ENCODE peak calls at places on chromosome 5, in seven cellular contexts. One of them, this sample, is unnamed. For H3K27me3, the result is how much of the 10 kb centered on the place peaks cover.

GRCh38 chr5:9617739-9618504 is 12.2 kb downstream of the TAS2R1 start:
- DNase-seq in GM23338: no peak
- DNase-seq in left lung: no peak
- DNase-seq in H7: no peak
- DNase-seq in AG04450: no peak
- DNase-seq in endodermal cell: no peak
- DNase-seq in stomach: no peak
- DNase-seq in this sample: no peak

GRCh38 chr5:94181940-94182339 is 436.5 kb downstream of the KIAA0825 start:
- DNase-seq in AG04450: no peak
- DNase-seq in left lung: no peak
- DNase-seq in stomach: no peak
- DNase-seq in GM23338: peak
- DNase-seq in H7: no peak
- DNase-seq in endodermal cell: peak
- DNase-seq in this sample: peak

GRCh38 chr5:138389332-138389731 is 36.8 kb downstream of the KDM3B start:
- DNase-seq in H7: no peak
- DNase-seq in AG04450: no peak
- DNase-seq in left lung: no peak
- DNase-seq in stomach: no peak
- DNase-seq in GM23338: no peak
- DNase-seq in endodermal cell: no peak
- DNase-seq in this sample: no peak

GRCh38 chr5:132420706-132421272 is 51.3 kb downstream of the SLC22A5 start:
- DNase-seq in endodermal cell: no peak
- DNase-seq in H7: no peak
- DNase-seq in stomach: no peak
- DNase-seq in AG04450: no peak
- DNase-seq in left lung: no peak
- DNase-seq in GM23338: no peak
- DNase-seq in this sample: no peak

GRCh38 chr5:97167435-97167834 is 15.6 kb downstream of the RIOK2 start:
- DNase-seq in H7: no peak
- DNase-seq in left lung: no peak
- DNase-seq in stomach: no peak
- DNase-seq in AG04450: no peak
- DNase-seq in GM23338: no peak
- DNase-seq in endodermal cell: no peak
- DNase-seq in this sample: no peak

GRCh38 chr5:14009575-14009974 is 65.1 kb upstream of the DNAH5 start:
- DNase-seq in stomach: no peak
- DNase-seq in endodermal cell: no peak
- DNase-seq in H7: no peak
- DNase-seq in left lung: no peak
- DNase-seq in AG04450: no peak
- DNase-seq in GM23338: no peak
- DNase-seq in this sample: no peak

GRCh38 chr5:135448796-135449507 is 1.8 kb upstream of the DCANP1 start:
- DNase-seq in GM23338: no peak
- DNase-seq in stomach: no peak
- DNase-seq in AG04450: no peak
- DNase-seq in H7: no peak
- DNase-seq in left lung: no peak
- DNase-seq in endodermal cell: peak
- DNase-seq in this sample: no peak

GRCh38 chr5:173159256-173159655 is 14.9 kb downstream of the BNIP1 start:
- DNase-seq in AG04450: no peak
- DNase-seq in endodermal cell: no peak
- DNase-seq in stomach: no peak
- DNase-seq in left lung: no peak
- DNase-seq in GM23338: no peak
- DNase-seq in H7: no peak
- DNase-seq in this sample: no peak

GRCh38 chr5:154878642-154879335 is 20.4 kb downstream of the CNOT8 start:
- DNase-seq in stomach: no peak
- DNase-seq in H7: no peak
- DNase-seq in GM23338: peak
- DNase-seq in left lung: no peak
- DNase-seq in AG04450: no peak
- DNase-seq in endodermal cell: peak
- DNase-seq in this sample: no peak

GRCh38 chr5:148807845-148808244 is 18.6 kb upstream of the ADRB2 start:
- DNase-seq in AG04450: no peak
- DNase-seq in endodermal cell: no peak
- DNase-seq in H7: no peak
- DNase-seq in left lung: no peak
- DNase-seq in GM23338: no peak
- DNase-seq in stomach: no peak
- DNase-seq in this sample: no peak

GRCh38 chr5:8660133-8660893 is 791.4 kb downstream of the MTRR start:
- DNase-seq in AG04450: peak
- DNase-seq in stomach: no peak
- DNase-seq in GM23338: no peak
- DNase-seq in H7: no peak
- DNase-seq in left lung: no peak
- DNase-seq in endodermal cell: no peak
- DNase-seq in this sample: no peak

GRCh38 chr5:173837654-173838053 is 50.5 kb upstream of the CPEB4 start:
- DNase-seq in endodermal cell: no peak
- DNase-seq in stomach: no peak
- DNase-seq in AG04450: no peak
- DNase-seq in H7: no peak
- DNase-seq in left lung: no peak
- DNase-seq in GM23338: no peak
- DNase-seq in this sample: no peak

GRCh38 chr5:97019435-97020117 is 83.7 kb downstream of the LNPEP start:
- DNase-seq in GM23338: peak
- DNase-seq in endodermal cell: no peak
- DNase-seq in stomach: no peak
- DNase-seq in left lung: no peak
- DNase-seq in AG04450: no peak
- DNase-seq in H7: no peak
- DNase-seq in this sample: no peak

GRCh38 chr5:58407042-58407709 is 52.7 kb downstream of the PLK2 start:
- DNase-seq in AG04450: peak
- DNase-seq in endodermal cell: no peak
- DNase-seq in left lung: no peak
- DNase-seq in GM23338: peak
- DNase-seq in stomach: no peak
- DNase-seq in H7: no peak
- DNase-seq in this sample: no peak

GRCh38 chr5:131635755-131636479 is 888 bp upstream of the RAPGEF6 start:
- DNase-seq in AG04450: no peak
- DNase-seq in GM23338: peak
- DNase-seq in endodermal cell: no peak
- DNase-seq in H7: no peak
- DNase-seq in left lung: peak
- DNase-seq in stomach: no peak
- DNase-seq in this sample: no peak

GRCh38 chr5:168334161-168335094 is 43.0 kb downstream of the WWC1 start:
- DNase-seq in endodermal cell: peak
- DNase-seq in AG04450: peak
- DNase-seq in H7: peak
- DNase-seq in GM23338: peak
- DNase-seq in stomach: no peak
- DNase-seq in left lung: no peak
- DNase-seq in this sample: no peak

GRCh38 chr5:177396807-177397206 is 3.7 kb downstream of the PFN3 start:
- DNase-seq in GM23338: no peak
- DNase-seq in left lung: no peak
- DNase-seq in AG04450: no peak
- DNase-seq in stomach: no peak
- DNase-seq in endodermal cell: no peak
- DNase-seq in H7: no peak
- DNase-seq in this sample: no peak
- H3K27me3 ChIP-seq in GM23338: under half
- H3K27me3 ChIP-seq in left lung: half or more
- H3K27me3 ChIP-seq in AG04450: half or more
- H3K27me3 ChIP-seq in stomach: under half
- H3K27me3 ChIP-seq in endodermal cell: under half
- H3K27me3 ChIP-seq in H7: under half
- H3K27me3 ChIP-seq in this sample: under half

GRCh38 chr5:17378346-17378984 is 119.6 kb upstream of the TAF11L2 start:
- DNase-seq in H7: no peak
- DNase-seq in endodermal cell: no peak
- DNase-seq in left lung: no peak
- DNase-seq in stomach: no peak
- DNase-seq in AG04450: no peak
- DNase-seq in GM23338: no peak
- DNase-seq in this sample: no peak

GRCh38 chr5:17374973-17375844 is 122.8 kb upstream of the TAF11L2 start:
- DNase-seq in AG04450: no peak
- DNase-seq in left lung: no peak
- DNase-seq in H7: peak
- DNase-seq in endodermal cell: peak
- DNase-seq in GM23338: peak
- DNase-seq in stomach: peak
- DNase-seq in this sample: no peak

GRCh38 chr5:17374157-17374556 is 123.9 kb upstream of the TAF11L2 start:
- DNase-seq in left lung: no peak
- DNase-seq in AG04450: no peak
- DNase-seq in GM23338: no peak
- DNase-seq in stomach: no peak
- DNase-seq in endodermal cell: no peak
- DNase-seq in H7: no peak
- DNase-seq in this sample: no peak

GRCh38 chr5:17370651-17371050 is 127.4 kb upstream of the TAF11L2 start:
- DNase-seq in left lung: no peak
- DNase-seq in H7: no peak
- DNase-seq in GM23338: no peak
- DNase-seq in stomach: no peak
- DNase-seq in AG04450: no peak
- DNase-seq in endodermal cell: no peak
- DNase-seq in this sample: no peak

GRCh38 chr5:17373406-17374110 is 124.5 kb upstream of the TAF11L2 start:
- DNase-seq in H7: no peak
- DNase-seq in left lung: no peak
- DNase-seq in AG04450: no peak
- DNase-seq in stomach: no peak
- DNase-seq in endodermal cell: no peak
- DNase-seq in GM23338: no peak
- DNase-seq in this sample: no peak
- H3K4me3 ChIP-seq in H7: no peak
- H3K4me3 ChIP-seq in left lung: no peak
- H3K4me3 ChIP-seq in AG04450: no peak
- H3K4me3 ChIP-seq in stomach: no peak
- H3K4me3 ChIP-seq in endodermal cell: no peak
- H3K4me3 ChIP-seq in GM23338: no peak
- H3K4me3 ChIP-seq in this sample: no peak

GRCh38 chr5:54298947-54299346 is 11.4 kb downstream of the ARL15 start:
- DNase-seq in AG04450: no peak
- DNase-seq in endodermal cell: no peak
- DNase-seq in H7: no peak
- DNase-seq in stomach: no peak
- DNase-seq in GM23338: no peak
- DNase-seq in left lung: no peak
- DNase-seq in this sample: no peak

GRCh38 chr5:54294097-54294667 is 16.2 kb downstream of the ARL15 start:
- DNase-seq in endodermal cell: no peak
- DNase-seq in stomach: no peak
- DNase-seq in AG04450: no peak
- DNase-seq in H7: no peak
- DNase-seq in GM23338: no peak
- DNase-seq in left lung: no peak
- DNase-seq in this sample: no peak

GRCh38 chr5:54292866-54293265 is 17.5 kb downstream of the ARL15 start:
- DNase-seq in GM23338: no peak
- DNase-seq in H7: no peak
- DNase-seq in AG04450: no peak
- DNase-seq in stomach: no peak
- DNase-seq in left lung: no peak
- DNase-seq in endodermal cell: no peak
- DNase-seq in this sample: no peak

GRCh38 chr5:54295658-54296276 is 14.6 kb downstream of the ARL15 start:
- DNase-seq in stomach: no peak
- DNase-seq in AG04450: no peak
- DNase-seq in left lung: no peak
- DNase-seq in endodermal cell: no peak
- DNase-seq in H7: peak
- DNase-seq in GM23338: peak
- DNase-seq in this sample: no peak

DNA sequence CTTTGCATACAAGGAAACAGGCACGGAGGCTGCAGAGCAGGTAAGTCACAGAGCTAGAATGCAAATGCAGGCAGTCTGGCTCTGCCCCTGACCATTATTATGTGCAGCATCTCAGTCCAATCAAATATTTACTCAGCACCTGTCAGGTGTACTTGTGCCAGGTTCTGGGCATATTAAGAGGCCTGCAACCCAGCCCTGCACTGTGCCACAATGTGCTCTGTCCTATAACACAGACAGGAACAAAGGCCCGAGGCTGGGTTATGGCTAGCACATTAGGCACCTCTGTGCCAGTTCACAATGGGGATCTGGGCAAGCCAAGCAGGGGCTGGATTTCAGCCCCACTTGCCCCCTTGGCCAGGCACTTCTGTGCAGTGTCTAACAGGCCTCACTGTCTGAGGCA is 14.0 kb downstream of the ARL15 start:
- DNase-seq in GM23338: no peak
- DNase-seq in H7: no peak
- DNase-seq in AG04450: no peak
- DNase-seq in stomach: peak
- DNase-seq in left lung: peak
- DNase-seq in endodermal cell: peak
- DNase-seq in this sample: no peak
- H3K27me3 ChIP-seq in GM23338: under half
- H3K27me3 ChIP-seq in H7: under half
- H3K27me3 ChIP-seq in AG04450: under half
- H3K27me3 ChIP-seq in stomach: under half
- H3K27me3 ChIP-seq in left lung: under half
- H3K27me3 ChIP-seq in endodermal cell: under half
- H3K27me3 ChIP-seq in this sample: under half

DNA sequence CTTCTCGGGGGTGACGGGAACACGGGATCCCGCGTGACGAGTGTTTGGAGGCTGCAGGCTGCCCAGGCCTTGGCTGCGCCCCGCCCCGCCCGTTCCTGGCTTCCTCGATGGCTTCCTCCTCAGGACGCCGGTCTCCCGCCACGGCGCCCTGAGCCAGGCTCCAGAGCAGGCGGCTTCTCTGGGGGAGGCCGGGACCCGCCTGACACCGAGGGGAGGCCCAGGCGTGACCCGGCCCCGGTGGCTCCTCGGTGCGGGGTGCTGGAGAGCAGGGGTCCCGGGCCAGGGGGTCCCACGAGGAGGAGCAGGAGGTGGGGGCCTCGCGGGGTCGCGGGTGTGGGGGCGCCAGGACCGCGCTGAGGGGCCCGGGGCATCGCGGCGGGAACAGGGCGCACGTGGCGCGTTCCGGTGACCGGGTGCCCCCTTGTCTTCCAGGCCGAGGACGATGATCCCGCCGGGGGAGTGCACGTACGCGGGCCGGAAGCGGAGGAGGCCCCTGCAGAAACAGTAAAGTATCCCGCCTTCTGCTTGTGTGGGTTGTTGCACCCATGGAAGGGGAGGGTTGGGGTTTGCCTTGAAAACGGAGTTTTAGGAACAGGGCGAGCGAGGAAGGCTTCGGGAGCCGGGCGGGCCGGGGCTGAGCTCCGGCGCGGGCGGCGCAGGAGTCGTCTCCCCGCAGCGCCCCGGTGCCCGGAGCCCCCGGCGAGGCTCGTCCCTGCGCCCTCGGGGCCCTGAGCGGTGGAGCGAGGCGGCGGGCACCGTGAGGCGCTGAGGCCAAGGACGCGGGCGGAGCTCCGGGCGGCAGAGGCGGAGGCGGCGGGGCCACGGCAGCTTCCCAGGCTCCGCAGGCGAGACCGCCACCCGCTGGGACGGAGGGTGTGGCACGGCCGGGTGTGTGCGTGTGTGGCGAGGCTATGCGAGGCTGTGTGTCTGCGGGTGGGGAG is 22.2 kb downstream of the AHRR start:
- DNase-seq in AG04450: no peak
- DNase-seq in endodermal cell: peak
- DNase-seq in GM23338: peak
- DNase-seq in H7: peak
- DNase-seq in left lung: peak
- DNase-seq in stomach: peak
- DNase-seq in this sample: no peak
- H3K4me3 ChIP-seq in AG04450: peak
- H3K4me3 ChIP-seq in endodermal cell: no peak
- H3K4me3 ChIP-seq in GM23338: peak
- H3K4me3 ChIP-seq in H7: peak
- H3K4me3 ChIP-seq in left lung: peak
- H3K4me3 ChIP-seq in stomach: peak
- H3K4me3 ChIP-seq in this sample: no peak